ENCODE peak calls at places on chromosomes 13 and 19, in eight cellular contexts. R is GM12878, J is OCI-LY7, G is astrocyte of the spinal cord, I is IMR-90, U is bronchial epithelial cell, Z is fibroblast of lung, K is fibroblast of pulmonary artery. S is an unnamed sample.

GRCh38 chr19:29320076-29320475 is 107.1 kb upstream of the UQCRFS1 start:
- DNase-seq in U (no peak), J (no peak), Z (no peak), G (no peak), K (no peak), R (no peak), I (no peak), S (no peak)

GRCh38 chr19:48122421-48122820 is 11.8 kb upstream of the PLA2G4C start:
- DNase-seq in G (no peak), K (no peak), R (no peak), Z (no peak), I (no peak), J (no peak), U (no peak), S (peak)

GRCh38 chr13:111429064-111429558 is 108.7 kb downstream of the TEX29 start:
- DNase-seq in R (no peak), I (peak), K (peak), Z (peak), G (peak), U (peak), J (peak), S (peak)

GRCh38 chr13:30257433-30258099 is 49.8 kb downstream of the KATNAL1 start:
- DNase-seq in Z (peak), U (no peak), R (no peak), G (peak), J (peak), K (no peak), I (peak), S (no peak)

GRCh38 chr13:31927219-31927653 is 104.3 kb upstream of the FRY start:
- DNase-seq in U (no peak), K (no peak), J (no peak), G (no peak), R (no peak), Z (no peak), I (no peak), S (no peak)

GRCh38 chr13:45393941-45394570 is 24.1 kb downstream of the SLC25A30 start:
- DNase-seq in R (no peak), I (peak), U (peak), K (peak), J (peak), G (peak), Z (peak), S (peak)

GRCh38 chr19:38826856-38827551 is 4.6 kb downstream of the ECH1 start:
- DNase-seq in Z (no peak), K (no peak), U (no peak), I (no peak), R (no peak), G (no peak), J (no peak), S (no peak)

GRCh38 chr19:6925801-6926751 is 38.7 kb downstream of the ADGRE1 start:
- DNase-seq in I (no peak), G (no peak), J (no peak), U (no peak), K (no peak), Z (no peak), R (peak), S (no peak)

GRCh38 chr13:43200736-43201135 is 177.3 kb downstream of the DNAJC15 start:
- DNase-seq in R (no peak), U (no peak), G (no peak), I (no peak), J (no peak), Z (peak), K (no peak), S (no peak)

GRCh38 chr13:59279024-59279423 is 884.7 kb downstream of the DIAPH3 start:
- DNase-seq in K (no peak), Z (peak), R (no peak), J (no peak), U (no peak), I (no peak), G (no peak), S (no peak)

GRCh38 chr19:38733241-38733492 is 11.1 kb downstream of the CAPN12 start:
- DNase-seq in J (no peak), Z (no peak), I (no peak), G (no peak), U (no peak), R (no peak), K (no peak), S (no peak)

GRCh38 chr13:46655727-46656180 is 102.8 kb downstream of the LRCH1 start:
- DNase-seq in I (no peak), U (no peak), Z (peak), K (peak), R (no peak), J (no peak), G (peak), S (peak)

DNA sequence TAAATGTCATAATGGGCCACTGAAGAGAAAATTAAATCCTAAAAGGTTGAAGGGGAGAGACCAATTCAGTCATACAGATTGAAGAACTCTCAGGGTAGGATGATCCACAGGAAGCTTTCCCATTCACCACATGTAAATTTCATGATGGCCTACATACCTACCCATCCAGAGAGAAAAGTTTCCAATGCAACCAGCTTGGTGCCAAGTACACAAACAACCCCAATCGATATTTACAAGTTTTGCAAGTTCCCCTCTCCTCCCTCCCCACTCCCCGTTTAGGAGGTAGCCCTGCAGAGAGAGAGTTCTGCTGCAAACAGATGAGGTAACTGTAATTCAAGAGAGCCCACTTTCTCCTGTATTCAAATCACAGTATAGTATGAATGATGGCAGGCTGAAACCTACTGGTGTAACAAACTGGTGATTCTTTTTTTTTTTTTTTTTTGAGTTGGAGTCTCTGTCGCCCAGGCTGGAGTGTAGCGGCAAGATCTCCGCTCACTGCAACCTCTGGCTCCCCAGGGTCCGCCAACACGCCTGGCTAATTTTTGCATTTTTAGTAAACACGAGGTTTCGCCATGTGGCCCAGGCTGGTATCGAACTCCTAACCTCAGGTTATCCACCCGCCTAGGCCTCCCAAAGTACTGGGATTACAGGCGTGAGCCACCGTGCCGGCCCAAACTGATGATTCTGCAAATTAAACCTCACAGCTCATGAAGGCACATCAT is 14.4 kb downstream of the FOXO1 start:
- DNase-seq in J (peak), I (no peak), Z (no peak), K (no peak), R (no peak), U (no peak), G (no peak), S (no peak)
- H3K4me3 ChIP-seq in J (peak), I (no peak), Z (no peak), K (no peak), R (peak), U (no peak), G (no peak), S (no peak)

DNA sequence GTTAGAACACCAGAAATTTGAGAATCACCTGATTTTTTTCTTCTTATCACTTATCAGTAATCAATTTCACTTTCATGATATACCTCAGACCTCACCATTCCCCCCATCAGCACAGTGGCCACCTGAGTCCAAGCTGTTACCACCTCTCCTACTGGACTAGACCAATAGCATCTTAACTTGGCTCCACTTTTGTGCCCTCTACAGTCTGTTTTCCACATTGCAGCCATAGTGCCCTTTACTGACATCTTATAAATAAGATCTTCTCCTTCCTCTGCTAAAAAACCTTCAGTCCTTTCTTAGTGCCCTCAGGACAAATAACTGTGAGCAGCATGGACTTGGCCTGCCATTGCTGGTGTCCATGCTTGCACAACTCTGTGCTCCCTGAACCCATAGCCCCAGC is 380.7 kb downstream of the LMO7 start:
- DNase-seq in K (peak), U (peak), Z (peak), J (peak), I (peak), G (peak), R (no peak), S (peak)
- TF ChIP-seq CTCF in K (peak), U (peak), Z (peak), J (peak), I (peak), G (peak), R (peak), S (peak)

GRCh38 chr13:101473458-101473857 is 21.0 kb downstream of the ITGBL1 start:
- DNase-seq in Z (peak), J (no peak), G (peak), R (no peak), I (peak), U (peak), K (peak), S (peak)
- H3K4me3 ChIP-seq in Z (no peak), J (no peak), G (no peak), R (no peak), I (no peak), U (no peak), K (no peak), S (no peak)

DNA sequence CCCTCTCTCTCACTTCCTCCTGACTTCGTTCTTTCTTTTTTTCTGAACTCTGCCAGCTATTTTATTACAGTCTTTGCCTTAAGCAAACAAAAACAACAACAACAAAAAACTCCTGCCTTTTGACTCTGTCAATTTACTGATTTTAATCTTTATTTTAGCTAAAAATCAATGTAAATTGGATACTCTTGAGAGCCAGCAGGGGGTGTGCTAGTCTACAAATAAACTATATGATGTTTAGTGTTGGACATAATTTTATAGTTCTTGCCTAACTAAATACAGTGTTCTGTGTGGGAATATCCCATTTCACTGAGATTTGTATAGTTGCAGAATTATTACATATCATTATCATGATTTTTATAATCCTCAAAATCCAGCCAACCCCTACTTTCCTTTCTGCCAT is 1199.9 kb upstream of the SPRY2 start:
- DNase-seq in U (peak), R (no peak), G (peak), K (no peak), Z (no peak), I (no peak), J (no peak), S (peak)
- TF ChIP-seq CTCF in U (peak), R (peak), G (peak), K (no peak), Z (no peak), I (no peak), J (peak), S (peak)

DNA sequence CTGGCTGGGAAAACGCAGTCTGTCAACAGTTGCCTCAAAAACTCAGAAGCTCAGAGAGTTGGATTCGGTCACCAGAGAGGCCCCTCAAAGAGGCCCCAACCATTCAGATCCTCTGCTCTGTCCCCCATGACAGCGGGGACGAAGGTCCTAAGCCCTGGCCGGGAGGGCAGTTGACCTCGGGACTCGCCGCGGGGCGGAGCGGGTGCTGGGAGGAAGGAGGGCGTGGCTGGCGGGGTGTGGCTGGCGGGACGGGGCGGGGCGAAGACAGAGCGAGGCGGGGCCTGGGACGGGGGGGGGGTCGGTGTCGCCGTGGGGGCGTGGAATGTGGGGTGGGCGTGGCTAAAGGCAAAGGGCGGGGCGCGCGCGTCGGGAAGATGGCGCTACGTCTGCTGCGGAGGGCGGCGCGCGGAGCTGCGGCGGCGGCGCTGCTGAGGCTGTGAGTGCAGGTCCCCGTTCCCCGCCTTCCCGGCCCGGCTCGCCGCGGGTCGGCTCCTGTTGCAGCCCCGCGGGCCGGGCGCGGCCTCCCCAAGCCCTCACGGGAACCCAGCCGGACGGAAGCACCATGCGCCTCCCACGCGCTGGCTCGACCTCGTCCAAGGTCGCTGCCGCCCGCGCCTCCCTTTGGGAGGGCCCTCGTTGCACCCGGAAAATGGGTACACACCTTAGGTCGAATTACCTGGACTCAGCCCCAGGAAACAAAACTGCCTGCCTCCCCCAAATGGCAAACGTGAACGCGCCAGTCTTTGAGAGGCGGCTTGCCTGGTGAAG is 105.2 kb downstream of the TM9SF2 start:
- DNase-seq in J (peak), K (peak), R (no peak), Z (peak), U (peak), G (peak), I (peak), S (peak)
- H3K4me3 ChIP-seq in J (peak), K (peak), R (peak), Z (peak), U (peak), G (peak), I (peak), S (peak)

GRCh38 chr19:36972594-36972993 is 56.5 kb downstream of the ZNF568 start:
- DNase-seq in R (no peak), K (no peak), G (no peak), Z (no peak), J (no peak), I (no peak), U (no peak), S (no peak)

GRCh38 chr19:36973844-36974195 is 57.7 kb downstream of the ZNF568 start:
- DNase-seq in Z (no peak), K (no peak), R (no peak), I (no peak), J (no peak), U (no peak), G (no peak), S (no peak)

DNA sequence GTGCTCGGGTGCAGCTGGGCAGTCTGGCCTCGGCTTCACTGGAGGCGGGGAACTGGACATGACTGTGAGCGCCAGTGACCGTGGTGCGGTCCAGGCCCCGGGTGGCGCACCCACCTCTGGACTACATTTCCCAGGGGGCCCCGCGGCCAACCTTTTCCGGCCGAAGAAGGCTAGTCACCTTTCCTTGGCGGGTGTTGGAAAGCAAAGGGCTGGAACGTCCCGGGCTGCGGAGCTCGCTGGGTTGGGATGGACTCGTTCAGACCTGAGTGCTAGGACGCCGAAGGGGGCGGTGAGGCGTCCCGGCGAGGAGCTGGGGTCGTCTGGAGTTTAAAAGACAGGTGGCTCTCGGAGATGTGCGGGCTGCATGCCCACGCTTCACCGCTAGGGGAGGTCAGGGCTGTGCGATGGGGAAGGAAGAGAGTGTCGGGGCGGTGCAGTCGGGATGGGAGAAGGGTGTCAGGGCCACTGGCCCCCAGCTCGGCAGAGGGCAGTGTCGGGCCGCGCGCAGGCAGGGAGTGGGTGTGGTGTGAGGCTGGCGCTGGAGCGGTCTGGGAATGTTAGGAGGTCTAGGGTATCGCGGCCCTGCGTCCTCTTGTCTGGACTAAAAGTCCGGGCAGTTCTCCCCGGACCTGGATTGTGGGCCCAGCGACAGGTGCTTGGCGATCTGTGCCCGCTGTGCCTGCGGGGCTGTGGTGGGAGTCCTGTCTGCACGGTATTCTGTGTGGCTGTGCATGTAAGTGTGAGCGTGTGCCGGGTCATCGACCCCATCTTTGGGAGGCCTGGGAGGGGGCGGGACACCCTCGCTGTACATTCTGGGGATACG is 57.1 kb downstream of the ZNF568 start:
- DNase-seq in U (peak), K (peak), J (no peak), R (peak), Z (peak), I (peak), G (peak), S (peak)
- TF ChIP-seq CTCF in U (peak), K (peak), J (no peak), R (peak), Z (peak), I (peak), G (peak), S (peak)

GRCh38 chr19:14871619-14872230 is 14.2 kb downstream of the OR7A17 start:
- DNase-seq in Z (no peak), K (peak), J (peak), G (peak), U (peak), R (peak), I (peak), S (peak)
- H3K4me3 ChIP-seq in Z (no peak), K (no peak), J (no peak), G (no peak), U (no peak), R (no peak), I (no peak), S (no peak)

GRCh38 chr19:46787331-46788100 is 878 bp downstream of the SLC1A5 start:
- DNase-seq in G (peak), I (peak), U (peak), J (peak), R (no peak), Z (peak), K (peak), S (peak)
- TF ChIP-seq CTCF in G (no peak), I (no peak), U (no peak), J (no peak), R (no peak), Z (no peak), K (no peak), S (no peak)

GRCh38 chr13:35471466-35472307 is 4.8 kb downstream of the MAB21L1 start:
- DNase-seq in G (peak), I (no peak), Z (no peak), J (no peak), R (no peak), K (peak), U (no peak), S (no peak)
- H3K4me3 ChIP-seq in G (peak), I (no peak), Z (no peak), J (no peak), R (no peak), K (no peak), U (no peak), S (no peak)

S was measured in epithelial cell of esophagus.